ENCODE peak calls at places on chromosomes 3 and 15, in six cellular contexts. H, D, G, I, W and P are unnamed samples.

GRCh38 chr3:184134746-184135148 is 411 bp upstream of the EIF2B5 start:
- DNase-seq in H (no peak), D (no peak), G (no peak), I (no peak), W (no peak), P (no peak)

GRCh38 chr3:42803800-42804112 is 534 bp downstream of the HIGD1A start:
- DNase-seq in H (peak; percentile 62), D (no peak), G (no peak), I (no peak), W (no peak), P (no peak)

GRCh38 chr3:59027607-59028006 is 22.2 kb downstream of the CFAP20DC start:
- DNase-seq in H (no peak), D (no peak), G (no peak), I (no peak), W (no peak), P (no peak)

GRCh38 chr3:41640076-41640475 is 321.8 kb downstream of the ULK4 start:
- DNase-seq in H (no peak), D (no peak), G (no peak), I (no peak), W (no peak), P (no peak)

GRCh38 chr15:60412026-60412425 is 14.2 kb upstream of the ANXA2 start:
- DNase-seq in H (no peak), D (no peak), G (no peak), I (no peak), W (no peak), P (no peak)

GRCh38 chr15:35738370-35738769 is 192.4 kb upstream of the DPH6 start:
- DNase-seq in H (no peak), D (no peak), G (no peak), I (no peak), W (peak; percentile 44), P (no peak)

GRCh38 chr3:119149484-119149883 is 3.5 kb downstream of the TEX55 start:
- DNase-seq in H (no peak), D (no peak), G (peak; percentile 60), I (no peak), W (peak; percentile 83), P (no peak)

GRCh38 chr3:15460891-15461524 is 33.6 kb downstream of the EAF1 start:
- DNase-seq in H (no peak), D (no peak), G (no peak), I (no peak), W (no peak), P (no peak)

GRCh38 chr3:110180733-110181132 is 843.4 kb upstream of the DPPA4 start:
- DNase-seq in H (no peak), D (no peak), G (no peak), I (no peak), W (no peak), P (no peak)

GRCh38 chr3:83235180-83235814 is 1473.9 kb upstream of the GBE1 start:
- DNase-seq in H (no peak), D (no peak), G (no peak), I (no peak), W (no peak), P (no peak)

GRCh38 chr3:171028025-171028778 is 1.7 kb upstream of the SLC2A2 start:
- DNase-seq in H (peak; percentile 5), D (peak; percentile 60), G (peak; percentile 73), I (peak; percentile 58), W (peak; percentile 94), P (peak; percentile 3)

GRCh38 chr3:45034612-45035252 is 8.6 kb downstream of the CLEC3B start:
- DNase-seq in H (peak; percentile 16), D (no peak), G (no peak), I (no peak), W (no peak), P (peak; percentile 42)

GRCh38 chr3:37456270-37456708 is 281.9 kb upstream of the LRRFIP2 start:
- DNase-seq in H (no peak), D (no peak), G (no peak), I (no peak), W (no peak), P (no peak)

GRCh38 chr3:50375200-50375931 is 16.0 kb upstream of the TMEM115 start:
- DNase-seq in H (no peak), D (no peak), G (no peak), I (peak; percentile 89), W (no peak), P (no peak)

GRCh38 chr15:88700716-88701115 is 61.9 kb downstream of the ISG20 start:
- DNase-seq in H (no peak), D (no peak), G (no peak), I (no peak), W (no peak), P (no peak)

GRCh38 chr3:146334151-146334550 is 83.2 kb upstream of the PLSCR4 start:
- DNase-seq in H (no peak), D (no peak), G (no peak), I (no peak), W (peak; percentile 6), P (no peak)

GRCh38 chr3:172918165-172918564 is 167.6 kb downstream of the ECT2 start:
- DNase-seq in H (no peak), D (peak; percentile 49), G (no peak), I (no peak), W (no peak), P (no peak)

GRCh38 chr15:77144028-77144427 is 73.1 kb upstream of the TSPAN3 start:
- DNase-seq in H (no peak), D (no peak), G (no peak), I (no peak), W (peak; percentile 20), P (no peak)

GRCh38 chr15:77181305-77182074 is 110.6 kb upstream of the TSPAN3 start:
- DNase-seq in H (no peak), D (no peak), G (no peak), I (no peak), W (no peak), P (no peak)

GRCh38 chr3:105598047-105598796 is 231.5 kb downstream of the ALCAM start:
- DNase-seq in H (no peak), D (no peak), G (peak; percentile 93), I (no peak), W (peak; percentile 94), P (no peak)

GRCh38 chr15:26887926-26888666 is 21.2 kb downstream of the GABRA5 start:
- DNase-seq in H (no peak), D (no peak), G (no peak), I (no peak), W (peak; percentile 11), P (no peak)